ENCODE peak calls at places on chromosomes 16 and 17, in seven cellular contexts. C, F, K, V, L, O and Y are unnamed samples.

GRCh38 chr17:4858880-4859260 is 25.7 kb downstream of the MINK1 start:
- DNase-seq in C (peak), F (peak), K (peak), V (no peak), L (no peak), O (no peak), Y (no peak)

GRCh38 chr16:78768226-78768625 is 668.8 kb downstream of the WWOX start:
- DNase-seq in C (no peak), F (no peak), K (no peak), V (no peak), L (no peak), O (no peak), Y (no peak)

GRCh38 chr17:82434216-82434565 is 15.8 kb upstream of the OGFOD3 start:
- DNase-seq in C (no peak), F (no peak), K (no peak), V (no peak), L (no peak), O (no peak), Y (no peak)

GRCh38 chr17:61253937-61254677 is 145.5 kb upstream of the TBX2 start:
- DNase-seq in C (no peak), F (peak), K (no peak), V (no peak), L (no peak), O (no peak), Y (no peak)

GRCh38 chr17:56891751-56892150 is 22.1 kb downstream of the TRIM25 start:
- DNase-seq in C (no peak), F (peak), K (no peak), V (no peak), L (no peak), O (no peak), Y (no peak)

GRCh38 chr17:57077000-57077399 is 8.0 kb upstream of the AKAP1 start:
- DNase-seq in C (no peak), F (no peak), K (no peak), V (no peak), L (no peak), O (no peak), Y (no peak)

GRCh38 chr17:36936455-36936934 is 780 bp upstream of the LHX1 start:
- DNase-seq in C (no peak), F (peak), K (no peak), V (no peak), L (no peak), O (no peak), Y (no peak)

GRCh38 chr16:80739523-80739922 is 64.9 kb downstream of the CDYL2 start:
- DNase-seq in C (no peak), F (no peak), K (no peak), V (no peak), L (no peak), O (no peak), Y (no peak)

GRCh38 chr16:66580605-66581209 is 1.4 kb downstream of the CMTM2 start:
- DNase-seq in C (peak), F (peak), K (peak), V (peak), L (peak), O (peak), Y (no peak)

GRCh38 chr17:82569621-82570020 is 50.1 kb downstream of the FOXK2 start:
- DNase-seq in C (no peak), F (no peak), K (no peak), V (no peak), L (no peak), O (no peak), Y (no peak)

GRCh38 chr17:49815761-49816281 is 27.3 kb downstream of the KAT7 start:
- DNase-seq in C (no peak), F (peak), K (no peak), V (no peak), L (no peak), O (no peak), Y (no peak)

GRCh38 chr17:15944720-15945492 is at the start of gene ADORA2B:
- DNase-seq in C (peak), F (peak), K (peak), V (no peak), L (no peak), O (no peak), Y (peak)

GRCh38 chr17:74446551-74447500 is 14.9 kb downstream of the GPRC5C start:
- DNase-seq in C (no peak), F (no peak), K (no peak), V (no peak), L (no peak), O (no peak), Y (peak)

GRCh38 chr16:29644973-29645698 is 17.9 kb upstream of the SPN start:
- DNase-seq in C (no peak), F (no peak), K (no peak), V (no peak), L (no peak), O (no peak), Y (no peak)

GRCh38 chr17:76501827-76502307 is 644 bp upstream of the RHBDF2 start:
- DNase-seq in C (no peak), F (no peak), K (no peak), V (no peak), L (no peak), O (no peak), Y (no peak)

GRCh38 chr16:14375132-14375491 is 254.9 kb downstream of the PARN start:
- DNase-seq in C (peak), F (no peak), K (no peak), V (no peak), L (no peak), O (no peak), Y (no peak)

GRCh38 chr16:3158498-3159314 is 23.9 kb downstream of the ZNF213 start:
- DNase-seq in C (peak), F (peak), K (peak), V (peak), L (no peak), O (no peak), Y (no peak)

GRCh38 chr17:82269138-82269881 is 4.2 kb downstream of the CSNK1D start:
- DNase-seq in C (no peak), F (no peak), K (no peak), V (no peak), L (no peak), O (no peak), Y (no peak)

GRCh38 chr17:66675991-66676371 is 158.9 kb upstream of the CACNG5 start:
- DNase-seq in C (no peak), F (peak), K (no peak), V (no peak), L (no peak), O (no peak), Y (no peak)

GRCh38 chr16:86924537-86924936 is 346.2 kb downstream of the FOXL1 start:
- DNase-seq in C (peak), F (no peak), K (peak), V (peak), L (peak), O (no peak), Y (no peak)

GRCh38 chr16:77991701-77992100 is 30.6 kb upstream of the CLEC3A start:
- DNase-seq in C (no peak), F (no peak), K (no peak), V (no peak), L (no peak), O (no peak), Y (no peak)

GRCh38 chr17:36575028-36575427 is 16.7 kb upstream of the DHRS11 start:
- DNase-seq in C (no peak), F (no peak), K (no peak), V (no peak), L (no peak), O (no peak), Y (no peak)

GRCh38 chr17:4616456-4616855 is 25.0 kb downstream of the ALOX15 start:
- DNase-seq in C (no peak), F (no peak), K (no peak), V (no peak), L (no peak), O (no peak), Y (no peak)

GRCh38 chr17:18185391-18185790 is 1.8 kb downstream of the ALKBH5 start:
- DNase-seq in C (peak), F (peak), K (peak), V (no peak), L (no peak), O (no peak), Y (no peak)

GRCh38 chr17:47205419-47205963 is 3.7 kb upstream of the MYL4 start:
- DNase-seq in C (peak), F (peak), K (peak), V (peak), L (no peak), O (no peak), Y (no peak)

GRCh38 chr17:82020874-82021727 is 1.6 kb downstream of the CENPX start:
- DNase-seq in C (peak), F (peak), K (peak), V (peak), L (peak), O (no peak), Y (no peak)

GRCh38 chr16:68848786-68849185 is 5.5 kb downstream of the TANGO6 start:
- DNase-seq in C (no peak), F (no peak), K (no peak), V (no peak), L (no peak), O (no peak), Y (no peak)

GRCh38 chr17:64024215-64024654 is 3.8 kb upstream of the ICAM2 start:
- DNase-seq in C (no peak), F (no peak), K (no peak), V (no peak), L (no peak), O (no peak), Y (no peak)

GRCh38 chr16:81004646-81005353 is 1.9 kb downstream of the CMC2 start:
- DNase-seq in C (peak), F (peak), K (peak), V (peak), L (peak), O (peak), Y (no peak)

GRCh38 chr16:85190572-85190971 is 78.3 kb upstream of the CIBAR2 start:
- DNase-seq in C (no peak), F (no peak), K (no peak), V (no peak), L (no peak), O (no peak), Y (no peak)

GRCh38 chr16:65122974-65123845 is 1.3 kb upstream of the CDH11 start:
- DNase-seq in C (peak), F (peak), K (peak), V (peak), L (no peak), O (no peak), Y (no peak)

GRCh38 chr17:83032781-83033180 is 46.6 kb upstream of the METRNL start:
- DNase-seq in C (no peak), F (no peak), K (no peak), V (no peak), L (no peak), O (no peak), Y (no peak)

GRCh38 chr16:26645629-26646028 is 421.1 kb upstream of the C16orf82 start:
- DNase-seq in C (no peak), F (peak), K (no peak), V (no peak), L (no peak), O (no peak), Y (no peak)

GRCh38 chr17:19996502-19996901 is 12.7 kb upstream of the SPECC1 start:
- DNase-seq in C (no peak), F (peak), K (no peak), V (no peak), L (no peak), O (no peak), Y (no peak)

GRCh38 chr17:19991252-19991885 is 13.7 kb upstream of the AKAP10 start:
- DNase-seq in C (no peak), F (no peak), K (no peak), V (no peak), L (no peak), O (no peak), Y (no peak)

GRCh38 chr17:19987897-19988296 is 10.3 kb upstream of the AKAP10 start:
- DNase-seq in C (no peak), F (no peak), K (no peak), V (no peak), L (no peak), O (no peak), Y (no peak)

GRCh38 chr17:19996086-19996485 is 13.1 kb upstream of the SPECC1 start:
- DNase-seq in C (no peak), F (no peak), K (no peak), V (no peak), L (no peak), O (no peak), Y (no peak)

DNA sequence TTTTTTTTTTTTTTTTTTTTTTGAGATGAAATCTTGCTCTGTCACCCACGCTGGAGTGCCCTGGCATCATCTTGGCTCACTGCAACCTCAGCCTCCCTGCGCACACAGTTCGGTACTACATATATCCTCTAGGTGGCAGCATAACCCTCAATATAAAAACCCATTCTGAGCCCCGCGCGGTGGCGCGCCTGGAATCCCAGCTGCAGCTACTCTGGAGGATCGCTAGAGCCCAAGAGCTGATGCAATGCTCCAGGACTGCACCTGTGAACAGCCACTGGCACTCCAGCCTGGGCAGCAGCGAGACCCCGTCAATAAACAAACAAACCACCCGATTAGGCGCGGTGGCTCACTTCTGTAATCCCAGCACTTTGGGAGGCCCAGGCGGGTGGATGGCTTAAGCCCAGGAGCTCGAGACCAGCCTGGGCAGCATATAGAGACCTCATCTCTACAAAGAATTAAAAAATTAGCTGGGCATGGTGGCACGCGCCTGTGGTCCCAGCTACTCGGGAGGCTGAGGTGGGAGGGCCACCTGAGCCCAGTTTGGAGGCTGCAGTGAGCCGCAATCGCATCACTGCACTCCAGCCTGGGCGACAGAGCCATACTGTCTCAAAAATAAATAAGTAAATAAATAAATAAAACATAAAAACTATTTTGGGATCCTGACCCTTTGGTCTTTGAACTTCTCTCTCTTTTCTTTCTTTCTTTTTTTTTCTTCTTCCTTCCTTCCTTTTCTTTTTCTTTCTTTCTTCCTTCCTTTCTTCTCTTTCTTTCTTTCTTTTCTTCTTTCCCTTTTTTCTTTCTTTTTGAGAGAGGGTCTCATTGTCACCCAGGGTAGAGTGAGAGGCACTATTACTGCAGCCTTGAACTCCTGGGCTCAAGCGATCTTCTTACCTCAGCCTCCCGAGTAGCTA is 15.4 kb upstream of the AKAP10 start:
- DNase-seq in C (peak), F (peak), K (peak), V (peak), L (peak), O (peak), Y (peak)
- TF ChIP-seq CTCF in C (peak), F (peak), K (peak), V (peak), L (peak), O (peak), Y (peak)

GRCh38 chr17:58207451-58207850 is 11.6 kb downstream of the MKS1 start:
- DNase-seq in C (no peak), F (no peak), K (no peak), V (no peak), L (no peak), O (no peak), Y (no peak)

GRCh38 chr17:58205936-58206335 is 13.1 kb downstream of the MKS1 start:
- DNase-seq in C (no peak), F (no peak), K (no peak), V (no peak), L (no peak), O (no peak), Y (no peak)

GRCh38 chr17:58215685-58216084 is 3.4 kb downstream of the MKS1 start:
- DNase-seq in C (no peak), F (no peak), K (no peak), V (no peak), L (no peak), O (no peak), Y (no peak)

GRCh38 chr17:58208344-58208743 is 10.7 kb downstream of the MKS1 start:
- DNase-seq in C (no peak), F (no peak), K (no peak), V (no peak), L (no peak), O (no peak), Y (no peak)

GRCh38 chr17:58210922-58211321 is 8.1 kb downstream of the MKS1 start:
- DNase-seq in C (no peak), F (peak), K (no peak), V (no peak), L (no peak), O (no peak), Y (no peak)
- TF ChIP-seq CTCF in C (no peak), F (peak), K (peak), V (peak), L (no peak), O (peak), Y (peak)

DNA sequence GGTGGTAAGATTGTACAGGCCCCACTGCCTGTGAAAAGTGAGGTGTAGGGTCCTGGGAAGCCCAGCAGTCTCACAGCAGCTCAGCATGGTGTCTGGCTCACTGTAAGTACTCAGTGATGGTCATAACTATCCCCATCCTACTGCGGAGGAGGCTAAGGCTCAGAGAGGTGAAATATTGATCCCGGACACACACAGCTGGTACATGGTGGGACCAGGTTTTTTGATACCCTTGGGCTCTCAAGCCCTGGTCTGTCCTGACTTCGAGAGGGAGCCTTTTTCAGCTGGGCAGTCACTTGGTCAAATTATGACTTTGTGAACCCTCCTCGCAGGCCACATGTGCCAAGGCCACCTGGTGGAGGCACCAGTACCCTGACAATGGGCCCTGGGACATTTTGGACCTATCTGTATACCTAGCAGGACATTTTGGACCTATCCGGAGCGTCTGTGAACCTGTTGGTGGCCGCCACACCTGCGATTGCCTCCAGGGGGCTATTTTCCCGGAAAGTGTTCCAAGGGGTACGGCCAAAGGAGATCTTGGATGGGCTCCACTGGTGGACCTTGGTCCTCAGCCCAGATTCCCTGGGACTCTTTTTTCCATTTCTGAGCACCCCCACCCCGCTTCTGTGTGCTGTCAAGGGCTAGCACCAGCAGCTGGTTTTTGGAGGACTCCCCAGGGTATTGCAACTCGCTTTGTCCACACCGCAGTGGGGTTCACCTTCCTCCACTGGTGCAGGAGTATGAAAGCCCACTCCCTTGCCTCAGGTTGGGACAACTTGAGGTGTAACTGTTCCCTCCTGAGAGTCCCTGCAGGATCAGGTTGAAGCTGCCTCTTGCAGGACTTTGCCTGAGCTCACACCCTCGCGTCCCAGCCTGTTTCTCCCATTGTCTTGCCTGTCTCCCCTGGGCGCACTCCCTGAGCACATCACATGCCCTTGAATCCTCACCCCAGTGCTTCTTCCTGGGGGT is 83.6 kb upstream of the NKD1 start:
- DNase-seq in C (no peak), F (peak), K (no peak), V (no peak), L (no peak), O (no peak), Y (no peak)
- TF ChIP-seq CTCF in C (no peak), F (peak), K (peak), V (peak), L (no peak), O (no peak), Y (no peak)

GRCh38 chr16:88831838-88832237 is 20.1 kb upstream of the APRT start:
- DNase-seq in C (no peak), F (no peak), K (peak), V (no peak), L (no peak), O (no peak), Y (no peak)
- TF ChIP-seq CTCF in C (no peak), F (peak), K (peak), V (peak), L (no peak), O (no peak), Y (no peak)

GRCh38 chr17:41695134-41695661 is 6.5 kb downstream of the EIF1 start:
- DNase-seq in C (peak), F (no peak), K (no peak), V (no peak), L (no peak), O (no peak), Y (no peak)

GRCh38 chr17:41692722-41693521 is 4.2 kb downstream of the EIF1 start:
- DNase-seq in C (peak), F (no peak), K (no peak), V (no peak), L (no peak), O (no peak), Y (no peak)

GRCh38 chr17:41691031-41691777 is 2.5 kb downstream of the EIF1 start:
- DNase-seq in C (peak), F (no peak), K (no peak), V (no peak), L (no peak), O (no peak), Y (no peak)

GRCh38 chr17:41697122-41697962 is 8.7 kb downstream of the EIF1 start:
- DNase-seq in C (peak), F (no peak), K (no peak), V (no peak), L (no peak), O (no peak), Y (peak)

GRCh38 chr17:41695954-41696720 is 7.5 kb downstream of the EIF1 start:
- DNase-seq in C (peak), F (peak), K (peak), V (peak), L (no peak), O (no peak), Y (peak)
- TF ChIP-seq CTCF in C (peak), F (peak), K (peak), V (peak), L (peak), O (peak), Y (peak)

GRCh38 chr17:68972119-68972704 is 17.0 kb upstream of the ABCA8 start:
- DNase-seq in C (peak), F (peak), K (peak), V (no peak), L (no peak), O (peak), Y (no peak)
- TF ChIP-seq CTCF in C (peak), F (peak), K (peak), V (peak), L (peak), O (peak), Y (peak)

DNA sequence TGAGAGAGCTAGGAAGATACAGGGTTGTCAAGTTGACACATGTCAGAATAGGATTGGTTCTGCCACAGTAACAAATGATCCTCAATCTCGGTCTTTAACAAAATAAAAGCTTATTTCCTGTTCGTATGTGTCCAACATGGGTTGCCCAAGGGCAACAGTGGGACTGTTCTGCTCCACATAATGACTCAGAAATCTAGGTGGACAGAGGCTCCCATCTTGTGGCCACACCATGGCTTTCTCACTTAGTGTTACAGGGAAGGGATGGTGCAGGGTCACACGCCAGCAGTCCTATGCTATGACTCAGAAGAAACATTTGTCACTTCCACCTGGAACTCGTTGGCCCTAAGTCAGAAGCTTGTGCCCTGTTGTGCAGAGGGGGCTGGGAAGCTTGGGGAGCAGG is 364.9 kb downstream of the SNX29 start:
- DNase-seq in C (peak), F (no peak), K (peak), V (no peak), L (no peak), O (peak), Y (no peak)
- TF ChIP-seq CTCF in C (peak), F (no peak), K (peak), V (no peak), L (peak), O (no peak), Y (no peak)

GRCh38 chr16:22813223-22813945 is 578 bp upstream of the HS3ST2 start:
- DNase-seq in C (peak), F (peak), K (peak), V (no peak), L (no peak), O (no peak), Y (peak)
- TF ChIP-seq CTCF in C (peak), F (peak), K (peak), V (peak), L (peak), O (peak), Y (peak)

GRCh38 chr17:78823282-78824046 is 17.1 kb downstream of the USP36 start:
- DNase-seq in C (no peak), F (no peak), K (no peak), V (no peak), L (no peak), O (no peak), Y (no peak)
- TF ChIP-seq CTCF in C (peak), F (peak), K (peak), V (no peak), L (peak), O (peak), Y (no peak)